ENCODE peak calls at places on chromosomes 5 and 9, in eight cellular contexts. X is HCT116, V is coronary artery, G is sigmoid colon, H is astrocyte, K is GM13976, T is nephron progenitor cell, O is tibial nerve. Q is an unnamed sample.

GRCh38 chr5:133688386-133688785 is 76.0 kb upstream of the FSTL4 start:
- DNase-seq in X (no peak), V (no peak), G (no peak), H (peak), K (peak), T (no peak), O (no peak), Q (no peak)

GRCh38 chr5:163993126-163993525 is 487.7 kb downstream of the MAT2B start:
- DNase-seq in X (no peak), V (no peak), G (no peak), H (no peak), K (no peak), T (no peak), O (no peak), Q (no peak)

GRCh38 chr5:181189363-181189961 is 15.5 kb downstream of the TRIM7 start:
- DNase-seq in X (no peak), V (no peak), G (no peak), H (no peak), K (peak), T (peak), O (no peak), Q (no peak)

GRCh38 chr9:122463828-122464632 is 13.7 kb downstream of the OR1J1 start:
- DNase-seq in X (peak), V (no peak), G (no peak), H (no peak), K (peak), T (peak), O (no peak), Q (no peak)

GRCh38 chr5:116652903-116653302 is 78.3 kb upstream of the SEMA6A start:
- DNase-seq in X (no peak), V (no peak), G (no peak), H (peak), K (no peak), T (no peak), O (peak), Q (no peak)

GRCh38 chr5:133714161-133714915 is 102.0 kb upstream of the FSTL4 start:
- DNase-seq in X (no peak), V (peak), G (no peak), H (peak), K (no peak), T (no peak), O (no peak), Q (no peak)

GRCh38 chr5:64612349-64612961 is 77.8 kb upstream of the SHISAL2B start:
- DNase-seq in X (peak), V (no peak), G (no peak), H (peak), K (peak), T (peak), O (peak), Q (peak)

GRCh38 chr5:151164687-151165392 is 7.3 kb upstream of the ANXA6 start:
- DNase-seq in X (peak), V (peak), G (peak), H (peak), K (peak), T (peak), O (peak), Q (peak)

GRCh38 chr5:69030663-69031062 is 63.2 kb upstream of the SLC30A5 start:
- DNase-seq in X (no peak), V (no peak), G (no peak), H (no peak), K (no peak), T (no peak), O (no peak), Q (no peak)

GRCh38 chr5:151886741-151887261 is 37.9 kb downstream of the GLRA1 start:
- DNase-seq in X (no peak), V (no peak), G (no peak), H (no peak), K (no peak), T (no peak), O (no peak), Q (no peak)

GRCh38 chr9:90547896-90548295 is 94.7 kb downstream of the DIRAS2 start:
- DNase-seq in X (no peak), V (no peak), G (no peak), H (no peak), K (no peak), T (no peak), O (no peak), Q (no peak)

GRCh38 chr9:72292184-72292787 is 72.7 kb downstream of the ZFAND5 start:
- DNase-seq in X (no peak), V (no peak), G (no peak), H (peak), K (peak), T (no peak), O (no peak), Q (no peak)

GRCh38 chr9:126704157-126704941 is 90.6 kb downstream of the LMX1B start:
- DNase-seq in X (peak), V (no peak), G (peak), H (peak), K (peak), T (no peak), O (no peak), Q (peak)

GRCh38 chr9:77807295-77807694 is 159.2 kb upstream of the GNA14 start:
- DNase-seq in X (no peak), V (no peak), G (no peak), H (peak), K (no peak), T (no peak), O (no peak), Q (no peak)

GRCh38 chr5:12292610-12293204 is 388.5 kb upstream of the CTNND2 start:
- DNase-seq in X (no peak), V (no peak), G (no peak), H (peak), K (no peak), T (peak), O (no peak), Q (peak)
- TF ChIP-seq CTCF in X (no peak), V (no peak), G (no peak), H (peak), K (no peak), T (peak), O (no peak), Q (peak)

GRCh38 chr9:109249615-109250014 is 71.2 kb downstream of the EPB41L4B start:
- DNase-seq in X (no peak), V (no peak), G (no peak), H (no peak), K (no peak), T (peak), O (no peak), Q (peak)

GRCh38 chr9:109246533-109246932 is 74.3 kb downstream of the EPB41L4B start:
- DNase-seq in X (no peak), V (no peak), G (no peak), H (no peak), K (no peak), T (no peak), O (no peak), Q (no peak)

GRCh38 chr9:109250311-109250741 is 70.5 kb downstream of the EPB41L4B start:
- DNase-seq in X (no peak), V (no peak), G (no peak), H (no peak), K (no peak), T (no peak), O (no peak), Q (no peak)

GRCh38 chr9:109247228-109247627 is 73.6 kb downstream of the EPB41L4B start:
- DNase-seq in X (no peak), V (no peak), G (no peak), H (no peak), K (no peak), T (no peak), O (peak), Q (no peak)

DNA sequence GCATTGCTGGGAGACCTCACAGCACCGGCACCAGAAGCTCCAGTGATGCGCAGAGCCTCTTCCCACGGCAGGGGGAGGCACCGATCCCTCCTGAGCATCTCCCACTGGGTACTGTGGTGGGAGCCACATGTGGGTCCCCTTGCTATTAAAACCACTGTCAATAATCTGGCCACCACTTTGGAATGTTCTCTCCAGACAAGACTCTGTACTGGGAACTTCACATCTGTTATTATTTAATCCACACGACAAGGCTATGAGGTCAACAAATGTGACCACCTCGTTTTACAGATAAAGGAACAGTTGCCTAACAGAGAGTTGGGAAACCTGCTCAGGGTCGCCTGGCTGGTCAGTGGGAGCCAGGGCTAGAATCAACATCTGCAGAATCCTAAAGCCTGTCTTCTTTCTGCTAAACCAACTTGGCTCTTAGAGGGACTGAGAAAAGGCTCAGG is 72.7 kb downstream of the EPB41L4B start:
- DNase-seq in X (no peak), V (no peak), G (no peak), H (no peak), K (no peak), T (peak), O (peak), Q (no peak)
- TF ChIP-seq CTCF in X (no peak), V (no peak), G (no peak), H (no peak), K (no peak), T (no peak), O (no peak), Q (no peak)

GRCh38 chr9:120324461-120324860 is 255.5 kb downstream of the CDK5RAP2 start:
- DNase-seq in X (no peak), V (no peak), G (no peak), H (no peak), K (no peak), T (no peak), O (no peak), Q (no peak)

GRCh38 chr9:120326076-120326693 is 253.8 kb downstream of the CDK5RAP2 start:
- DNase-seq in X (no peak), V (no peak), G (no peak), H (no peak), K (no peak), T (no peak), O (no peak), Q (no peak)

GRCh38 chr9:120327322-120327721 is 252.6 kb downstream of the CDK5RAP2 start:
- DNase-seq in X (no peak), V (no peak), G (no peak), H (no peak), K (no peak), T (no peak), O (no peak), Q (no peak)

GRCh38 chr9:120323125-120323524 is 256.8 kb downstream of the CDK5RAP2 start:
- DNase-seq in X (no peak), V (no peak), G (no peak), H (no peak), K (no peak), T (no peak), O (no peak), Q (no peak)

DNA sequence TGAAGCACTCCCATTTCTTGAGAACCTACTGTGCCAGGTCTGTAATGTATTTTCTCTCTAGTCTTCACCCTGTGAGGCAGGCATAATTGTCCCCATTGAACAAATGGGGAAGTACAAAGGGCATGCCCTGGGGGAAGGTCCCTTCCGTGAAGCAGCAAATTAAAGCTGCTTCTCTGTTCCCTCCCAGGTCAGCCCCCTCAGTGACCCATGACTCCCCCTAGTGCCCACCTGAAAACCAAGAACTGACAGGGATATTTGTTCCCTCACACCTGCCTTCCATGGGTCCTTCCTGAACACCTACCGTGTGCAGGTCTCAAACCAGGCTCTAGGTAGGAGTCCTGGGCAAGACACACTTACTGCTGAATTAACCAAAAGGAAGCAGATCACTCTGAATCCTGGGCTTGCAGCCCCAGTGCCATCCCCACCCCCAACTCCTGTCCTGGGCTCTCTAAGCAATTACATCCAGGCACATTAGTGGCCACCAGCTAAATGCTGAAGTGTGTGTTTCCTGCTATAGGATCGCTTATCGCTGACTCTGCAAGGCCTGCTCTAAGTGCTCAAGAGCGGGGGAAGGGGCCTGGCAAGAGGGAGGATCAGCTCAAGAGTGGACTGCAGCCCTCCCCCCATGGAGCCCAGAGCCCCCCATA is 254.8 kb downstream of the CDK5RAP2 start:
- DNase-seq in X (no peak), V (no peak), G (no peak), H (no peak), K (no peak), T (peak), O (no peak), Q (no peak)
- TF ChIP-seq CTCF in X (no peak), V (no peak), G (no peak), H (no peak), K (no peak), T (peak), O (no peak), Q (peak)

DNA sequence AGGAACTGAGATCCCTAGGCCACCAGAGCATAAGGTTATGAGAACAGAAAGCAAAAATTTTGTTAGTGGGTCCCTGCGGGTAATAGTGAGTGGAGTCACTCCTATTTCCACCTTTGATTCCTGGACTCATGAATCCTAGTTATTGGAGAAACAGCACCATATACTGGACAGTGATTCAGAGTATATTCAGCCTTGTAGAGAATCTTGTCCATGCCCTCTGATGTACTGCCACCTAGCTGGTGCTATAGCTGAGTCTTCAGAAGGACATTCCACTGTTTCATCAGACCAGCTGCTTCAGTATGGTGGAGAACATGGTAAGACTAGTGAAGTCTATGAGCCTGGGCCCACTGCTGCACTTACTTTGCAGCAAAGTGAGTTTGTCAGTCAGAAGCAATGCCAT is 25.0 kb upstream of the ITGA2 start:
- DNase-seq in X (no peak), V (no peak), G (no peak), H (no peak), K (no peak), T (no peak), O (no peak), Q (no peak)
- TF ChIP-seq CTCF in X (peak), V (no peak), G (no peak), H (no peak), K (no peak), T (no peak), O (no peak), Q (no peak)

GRCh38 chr9:85742630-85742928 is 825 bp upstream of the AGTPBP1 start:
- DNase-seq in X (no peak), V (no peak), G (no peak), H (peak), K (no peak), T (no peak), O (no peak), Q (no peak)

GRCh38 chr9:85740821-85741111 is 988 bp downstream of the AGTPBP1 start:
- DNase-seq in X (no peak), V (no peak), G (no peak), H (peak), K (peak), T (no peak), O (no peak), Q (no peak)

GRCh38 chr9:85741112-85741874 is 461 bp downstream of the AGTPBP1 start:
- DNase-seq in X (no peak), V (peak), G (peak), H (peak), K (peak), T (peak), O (peak), Q (peak)

GRCh38 chr9:85743290-85744128 is 1.8 kb upstream of the AGTPBP1 start:
- DNase-seq in X (peak), V (no peak), G (peak), H (peak), K (no peak), T (peak), O (peak), Q (no peak)

DNA sequence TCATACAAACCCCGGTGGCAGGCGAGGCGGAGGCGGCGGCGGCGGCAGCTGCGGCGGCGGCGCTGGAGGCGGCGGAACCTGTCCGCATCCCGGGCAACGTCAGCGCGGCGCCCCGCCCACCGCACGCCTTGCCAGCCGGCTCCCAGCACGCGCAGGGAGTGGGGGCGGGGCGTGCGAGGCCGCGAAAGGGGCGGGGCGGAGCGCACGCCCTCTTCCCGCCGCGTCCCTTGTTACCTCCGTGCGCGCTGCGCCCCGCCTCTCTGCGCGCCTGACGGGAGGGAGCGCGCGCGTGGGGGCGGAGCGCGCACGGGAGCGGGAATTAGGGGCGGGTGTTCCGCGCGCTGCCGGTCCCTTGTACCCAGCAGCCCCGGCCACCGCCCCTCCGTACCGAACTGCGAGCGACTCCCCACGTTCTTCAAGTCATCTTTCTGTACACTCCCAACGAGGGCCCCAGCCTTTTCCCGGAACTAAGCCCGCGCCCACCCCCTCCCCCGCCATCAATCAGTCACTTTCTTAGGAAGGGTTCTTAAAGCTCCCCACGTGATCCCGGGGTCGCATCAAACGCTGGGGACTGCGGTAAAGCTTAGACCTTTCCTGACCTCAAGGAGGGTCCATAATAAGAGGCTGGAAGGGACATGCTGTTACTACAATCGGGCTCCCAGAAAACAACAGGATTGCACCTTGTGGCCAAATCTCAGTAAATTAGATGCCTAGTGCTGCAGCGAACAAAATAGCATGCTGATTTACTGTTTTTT is at the start of gene AGTPBP1:
- DNase-seq in X (peak), V (peak), G (peak), H (peak), K (peak), T (peak), O (peak), Q (peak)
- TF ChIP-seq CTCF in X (no peak), V (no peak), G (peak), H (no peak), K (no peak), T (no peak), O (no peak), Q (no peak)

GRCh38 chr5:17105744-17106450 is 111.5 kb upstream of the BASP1 start:
- DNase-seq in X (no peak), V (no peak), G (no peak), H (peak), K (no peak), T (no peak), O (no peak), Q (no peak)

GRCh38 chr5:17099946-17100345 is 117.5 kb upstream of the BASP1 start:
- DNase-seq in X (no peak), V (no peak), G (no peak), H (no peak), K (no peak), T (no peak), O (no peak), Q (no peak)

GRCh38 chr5:17103471-17103870 is 114.0 kb upstream of the BASP1 start:
- DNase-seq in X (no peak), V (no peak), G (no peak), H (no peak), K (no peak), T (no peak), O (no peak), Q (no peak)
- TF ChIP-seq CTCF in X (no peak), V (no peak), G (no peak), H (no peak), K (no peak), T (no peak), O (no peak), Q (no peak)